ENCODE peak calls at places on chromosomes 2 and 18, in ten cellular contexts. N, P, L, G, H, C, K, U, D and V are unnamed samples.

GRCh38 chr2:42328148-42328833 is 32.7 kb downstream of the COX7A2L start:
- DNase-seq in N (no peak), P (no peak), L (no peak), G (no peak), H (peak), C (no peak), K (no peak), U (no peak), D (no peak), V (no peak)

GRCh38 chr18:34928068-34928753 is 113.0 kb upstream of the MAPRE2 start:
- DNase-seq in N (no peak), P (no peak), L (no peak), G (no peak), H (no peak), C (no peak), K (no peak), U (no peak), D (no peak), V (peak)

GRCh38 chr2:160650196-160651108 is 156.8 kb upstream of the RBMS1 start:
- DNase-seq in N (no peak), P (no peak), L (no peak), G (peak), H (no peak), C (no peak), K (no peak), U (no peak), D (no peak), V (no peak)

GRCh38 chr18:70227438-70227837 is 22.0 kb upstream of the RTTN start:
- DNase-seq in N (no peak), P (no peak), L (no peak), G (no peak), H (no peak), C (no peak), K (no peak), U (no peak), D (no peak), V (no peak)

GRCh38 chr2:216219866-216220265 is 110.7 kb downstream of the XRCC5 start:
- DNase-seq in N (no peak), P (no peak), L (no peak), G (no peak), H (no peak), C (no peak), K (no peak), U (no peak), D (no peak), V (no peak)

GRCh38 chr2:200466703-200467418 is 43.0 kb downstream of the KCTD18 start:
- DNase-seq in N (no peak), P (peak), L (no peak), G (no peak), H (no peak), C (no peak), K (no peak), U (no peak), D (no peak), V (no peak)

GRCh38 chr2:175687465-175687864 is 314.6 kb downstream of the LNPK start:
- DNase-seq in N (no peak), P (no peak), L (no peak), G (no peak), H (no peak), C (no peak), K (no peak), U (no peak), D (peak), V (no peak)

GRCh38 chr18:45370190-45371010 is 244.9 kb upstream of the SLC14A2 start:
- DNase-seq in N (no peak), P (no peak), L (no peak), G (no peak), H (no peak), C (no peak), K (no peak), U (no peak), D (no peak), V (no peak)

GRCh38 chr2:11698009-11698922 is 28.3 kb upstream of the NTSR2 start:
- DNase-seq in N (peak), P (peak), L (peak), G (no peak), H (no peak), C (no peak), K (peak), U (no peak), D (no peak), V (peak)

GRCh38 chr18:23743733-23744333 is 54.6 kb downstream of the LAMA3 start:
- DNase-seq in N (no peak), P (no peak), L (no peak), G (no peak), H (no peak), C (no peak), K (no peak), U (no peak), D (no peak), V (no peak)

GRCh38 chr2:78861546-78861945 is 164.0 kb upstream of the REG3G start:
- DNase-seq in N (no peak), P (no peak), L (no peak), G (no peak), H (no peak), C (peak), K (no peak), U (no peak), D (peak), V (peak)

GRCh38 chr2:78865663-78866062 is 159.8 kb upstream of the REG3G start:
- DNase-seq in N (no peak), P (no peak), L (no peak), G (no peak), H (no peak), C (no peak), K (no peak), U (no peak), D (no peak), V (no peak)

GRCh38 chr2:78864205-78864604 is 161.3 kb upstream of the REG3G start:
- DNase-seq in N (no peak), P (no peak), L (no peak), G (no peak), H (no peak), C (no peak), K (no peak), U (no peak), D (no peak), V (no peak)
- TF ChIP-seq POLR2AphosphoS5 in N (no peak), P (no peak), L (no peak), G (no peak), H (no peak), C (no peak), K (no peak), U (no peak), D (no peak), V (no peak)

DNA sequence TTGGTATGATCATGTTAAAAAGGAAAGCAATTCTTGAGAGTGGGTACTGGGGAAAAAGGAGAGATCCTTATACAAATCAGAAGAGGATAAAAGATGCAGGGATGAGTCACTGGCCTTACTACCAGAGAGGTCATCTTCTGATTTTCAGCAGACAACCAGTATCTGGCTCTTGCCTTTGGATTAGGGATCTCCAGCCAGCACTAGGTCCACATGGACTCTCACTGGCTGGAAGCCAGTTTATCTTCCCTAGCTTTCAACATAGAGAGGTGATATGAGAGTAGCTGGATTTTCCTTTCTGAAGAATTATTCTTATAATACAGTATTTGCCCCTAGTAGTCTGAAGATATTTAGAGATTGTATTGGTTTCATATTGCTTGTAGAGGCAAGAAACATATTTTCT is 30.2 kb downstream of the CERKL start:
- DNase-seq in N (no peak), P (no peak), L (no peak), G (no peak), H (no peak), C (no peak), K (no peak), U (no peak), D (no peak), V (no peak)
- TF ChIP-seq POLR2AphosphoS5 in N (no peak), P (no peak), L (no peak), G (no peak), H (no peak), C (no peak), K (no peak), U (no peak), D (no peak), V (no peak)

GRCh38 chr2:10408649-10409579 is 39.2 kb downstream of the ODC1 start:
- DNase-seq in N (peak), P (peak), L (peak), G (peak), H (peak), C (peak), K (peak), U (peak), D (peak), V (peak)
- TF ChIP-seq POLR2AphosphoS5 in N (peak), P (no peak), L (peak), G (peak), H (peak), C (no peak), K (peak), U (peak), D (no peak), V (no peak)

GRCh38 chr2:27776097-27776496 is 4.6 kb downstream of the MRPL33 start:
- DNase-seq in N (no peak), P (peak), L (peak), G (no peak), H (no peak), C (no peak), K (no peak), U (no peak), D (no peak), V (no peak)
- TF ChIP-seq POLR2AphosphoS5 in N (no peak), P (peak), L (peak), G (no peak), H (no peak), C (no peak), K (no peak), U (peak), D (no peak), V (no peak)

GRCh38 chr18:42689310-42689709 is 426.2 kb downstream of the RIT2 start:
- DNase-seq in N (no peak), P (no peak), L (no peak), G (no peak), H (no peak), C (no peak), K (no peak), U (no peak), D (no peak), V (no peak)
- TF ChIP-seq POLR2AphosphoS5 in N (no peak), P (no peak), L (no peak), G (no peak), H (no peak), C (no peak), K (no peak), U (no peak), D (no peak), V (no peak)

GRCh38 chr18:59357928-59358327 is 1.1 kb downstream of the LMAN1 start:
- DNase-seq in N (no peak), P (no peak), L (no peak), G (no peak), H (peak), C (no peak), K (no peak), U (no peak), D (peak), V (peak)
- TF ChIP-seq POLR2AphosphoS5 in N (no peak), P (no peak), L (no peak), G (no peak), H (no peak), C (no peak), K (no peak), U (no peak), D (no peak), V (no peak)

DNA sequence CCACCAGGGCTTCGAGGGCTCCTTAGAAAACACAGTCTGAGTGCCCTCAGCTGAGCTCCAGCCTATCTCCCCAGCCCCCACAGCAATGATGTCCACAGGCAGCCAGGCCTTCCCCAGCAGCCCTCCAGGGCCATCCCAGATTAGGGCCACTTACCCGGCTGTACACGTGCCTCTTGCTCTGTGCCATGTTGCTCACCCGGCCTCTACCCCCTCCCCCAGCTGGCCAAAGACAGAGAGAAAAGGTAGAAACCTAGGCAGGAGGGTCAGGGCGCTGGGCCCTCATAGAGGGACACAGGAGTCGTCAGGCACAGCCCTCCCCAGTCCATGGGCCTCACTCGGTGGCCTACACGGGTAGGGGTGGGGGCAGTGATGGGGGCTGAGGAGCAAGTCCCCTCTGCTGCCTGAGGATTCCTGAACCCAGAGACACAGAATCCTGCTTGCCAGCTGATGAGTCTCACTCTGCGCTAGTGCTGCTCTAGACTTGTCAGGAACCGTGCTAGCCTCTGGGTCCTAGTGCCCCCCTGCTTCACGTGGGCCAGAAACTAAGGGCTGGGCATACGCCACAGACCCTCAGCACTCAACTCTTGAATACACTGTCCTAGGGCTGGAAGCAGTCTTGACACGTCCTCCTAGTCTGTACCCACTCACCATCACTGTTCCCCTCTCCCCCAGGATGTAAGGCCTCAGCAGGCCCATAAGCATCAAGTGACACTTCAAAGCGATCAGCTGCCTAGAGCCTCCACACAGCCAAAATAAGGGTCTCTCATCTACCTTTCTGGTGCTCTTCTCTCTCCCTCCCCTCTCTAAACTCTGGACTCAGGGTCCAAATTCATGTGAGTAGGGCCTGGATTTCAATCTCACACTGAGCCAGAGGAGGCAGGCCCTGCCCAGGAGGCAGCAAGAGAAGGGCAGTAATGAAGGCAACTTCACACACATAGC is at the start of gene DCTN1:
- DNase-seq in N (peak), P (peak), L (peak), G (no peak), H (no peak), C (peak), K (no peak), U (no peak), D (peak), V (peak)
- TF ChIP-seq POLR2AphosphoS5 in N (peak), P (peak), L (no peak), G (no peak), H (no peak), C (no peak), K (peak), U (no peak), D (no peak), V (no peak)

GRCh38 chr2:77578354-77578753 is 56.2 kb upstream of the LRRTM4 start:
- DNase-seq in N (no peak), P (no peak), L (no peak), G (no peak), H (no peak), C (no peak), K (no peak), U (no peak), D (no peak), V (no peak)
- TF ChIP-seq POLR2AphosphoS5 in N (no peak), P (no peak), L (no peak), G (no peak), H (no peak), C (no peak), K (no peak), U (no peak), D (no peak), V (no peak)

DNA sequence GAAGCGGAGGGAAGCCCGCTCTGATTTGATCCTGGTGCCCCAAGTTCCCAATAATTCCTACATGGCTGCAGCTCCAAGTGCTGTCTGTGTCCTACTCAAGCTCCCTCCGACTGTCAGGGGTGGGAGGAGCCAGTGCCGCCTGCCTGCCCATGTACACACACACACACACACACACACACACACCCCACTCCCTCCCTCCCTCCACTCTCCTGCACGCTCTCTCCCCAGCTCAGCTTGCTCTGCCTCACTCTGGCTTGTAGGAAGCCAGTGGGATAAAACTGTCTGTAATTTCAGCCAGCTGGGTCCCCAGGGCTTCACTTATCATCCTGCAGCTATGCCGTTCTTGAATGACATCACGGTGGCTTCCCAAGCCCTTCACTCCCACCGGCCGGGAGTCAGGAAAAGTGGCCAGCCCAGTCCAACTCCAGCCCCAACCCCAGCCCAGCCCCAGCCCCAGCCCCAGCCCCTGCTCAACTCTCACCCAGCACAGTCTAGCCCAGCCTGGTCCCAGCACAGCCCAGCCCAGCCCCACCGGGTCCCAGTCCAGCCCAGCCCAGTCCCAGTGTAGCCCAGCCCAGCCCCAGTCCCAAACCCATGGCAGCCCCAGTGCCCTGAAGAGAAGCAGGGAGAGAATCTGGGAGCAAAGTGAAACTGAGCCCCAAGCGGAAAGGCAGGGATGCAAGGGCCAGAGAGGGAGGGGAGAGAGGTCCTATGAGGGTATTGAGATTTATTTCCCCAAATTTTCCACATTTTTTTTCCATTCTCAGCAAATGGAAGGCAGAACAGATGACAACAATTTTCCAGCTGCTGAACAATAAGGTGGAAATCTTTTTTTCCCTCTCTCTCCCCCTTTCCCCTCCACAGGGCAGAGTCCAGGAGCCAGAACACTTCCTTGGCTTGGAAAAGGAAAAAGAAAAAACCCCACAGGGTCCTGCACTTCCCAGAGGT is 144.0 kb downstream of the TNS1 start:
- DNase-seq in N (peak), P (peak), L (peak), G (no peak), H (no peak), C (peak), K (peak), U (no peak), D (peak), V (peak)
- TF ChIP-seq POLR2AphosphoS5 in N (no peak), P (peak), L (no peak), G (no peak), H (no peak), C (no peak), K (no peak), U (no peak), D (no peak), V (no peak)

GRCh38 chr2:102166189-102166845 is 20.5 kb upstream of the IL1RL2 start:
- DNase-seq in N (no peak), P (peak), L (peak), G (no peak), H (no peak), C (no peak), K (no peak), U (peak), D (no peak), V (peak)
- TF ChIP-seq POLR2AphosphoS5 in N (peak), P (peak), L (no peak), G (no peak), H (no peak), C (no peak), K (no peak), U (no peak), D (peak), V (no peak)